ENCODE peak calls at places on chromosomes 13 and 19, in four cellular contexts. One of them, this sample, is unnamed.

GRCh38 chr19:16449330-16449961 is 22.3 kb downstream of the EPS15L1 start:
- DNase-seq in lower leg skin: no peak
- DNase-seq in Calu3: no peak
- DNase-seq in HTR-8/SVneo: no peak
- DNase-seq in this sample: no peak

GRCh38 chr19:52498571-52498970 is 28.9 kb upstream of the ZNF808 start:
- DNase-seq in HTR-8/SVneo: no peak
- DNase-seq in lower leg skin: no peak
- DNase-seq in Calu3: no peak
- DNase-seq in this sample: no peak

GRCh38 chr19:50658438-50659317 is 9.4 kb downstream of the C19orf81 start:
- DNase-seq in HTR-8/SVneo: peak; percentile 96
- DNase-seq in lower leg skin: peak; percentile 19
- DNase-seq in Calu3: no peak
- DNase-seq in this sample: peak; percentile 56

GRCh38 chr13:113508531-113509254 is 18.2 kb upstream of the DCUN1D2 start:
- DNase-seq in lower leg skin: peak; percentile 28
- DNase-seq in HTR-8/SVneo: no peak
- DNase-seq in Calu3: no peak
- DNase-seq in this sample: no peak

GRCh38 chr19:36577271-36577996 is 4.3 kb upstream of the ZNF529 start:
- DNase-seq in Calu3: no peak
- DNase-seq in lower leg skin: no peak
- DNase-seq in HTR-8/SVneo: peak; percentile 13
- DNase-seq in this sample: no peak

GRCh38 chr13:50366488-50367174 is 351.4 kb downstream of the KCNRG start:
- DNase-seq in Calu3: no peak
- DNase-seq in lower leg skin: no peak
- DNase-seq in HTR-8/SVneo: no peak
- DNase-seq in this sample: no peak

GRCh38 chr19:40831502-40832430 is 18.5 kb downstream of the CYP2A6 start:
- DNase-seq in Calu3: peak; percentile 77
- DNase-seq in lower leg skin: peak; percentile 82
- DNase-seq in HTR-8/SVneo: peak; percentile 80
- DNase-seq in this sample: no peak

GRCh38 chr19:20925481-20925880 is 2.4 kb downstream of the ZNF85 start:
- DNase-seq in HTR-8/SVneo: no peak
- DNase-seq in Calu3: no peak
- DNase-seq in lower leg skin: no peak
- DNase-seq in this sample: no peak

GRCh38 chr13:42041684-42042035 is 6.8 kb upstream of the DGKH start:
- DNase-seq in HTR-8/SVneo: peak; percentile 30
- DNase-seq in lower leg skin: peak; percentile 45
- DNase-seq in Calu3: peak; percentile 55
- DNase-seq in this sample: peak; percentile 56

GRCh38 chr19:48064509-48064908 is 20.6 kb upstream of the CABP5 start:
- DNase-seq in HTR-8/SVneo: no peak
- DNase-seq in lower leg skin: no peak
- DNase-seq in Calu3: no peak
- DNase-seq in this sample: no peak

GRCh38 chr13:43159007-43159406 is 135.6 kb downstream of the DNAJC15 start:
- DNase-seq in Calu3: no peak
- DNase-seq in lower leg skin: no peak
- DNase-seq in HTR-8/SVneo: peak; percentile 24
- DNase-seq in this sample: no peak

GRCh38 chr13:37729876-37730275 is 131.3 kb upstream of the POSTN start:
- DNase-seq in HTR-8/SVneo: no peak
- DNase-seq in Calu3: no peak
- DNase-seq in lower leg skin: no peak
- DNase-seq in this sample: no peak

GRCh38 chr13:44507639-44508038 is 68.5 kb downstream of the TSC22D1 start:
- DNase-seq in HTR-8/SVneo: no peak
- DNase-seq in Calu3: no peak
- DNase-seq in lower leg skin: no peak
- DNase-seq in this sample: no peak

GRCh38 chr13:31756346-31756745 is 17.0 kb downstream of the RXFP2 start:
- DNase-seq in lower leg skin: no peak
- DNase-seq in Calu3: no peak
- DNase-seq in HTR-8/SVneo: peak; percentile 49
- DNase-seq in this sample: no peak

GRCh38 chr13:93476175-93476574 is 249.6 kb downstream of the GPC6 start:
- DNase-seq in lower leg skin: no peak
- DNase-seq in HTR-8/SVneo: peak; percentile 13
- DNase-seq in Calu3: no peak
- DNase-seq in this sample: no peak

GRCh38 chr13:24630851-24631341 is 49.3 kb upstream of the ATP12A start:
- DNase-seq in HTR-8/SVneo: no peak
- DNase-seq in Calu3: peak; percentile 65
- DNase-seq in lower leg skin: no peak
- DNase-seq in this sample: no peak

GRCh38 chr13:26529441-26529840 is 28.0 kb upstream of the WASF3 start:
- DNase-seq in HTR-8/SVneo: peak; percentile 34
- DNase-seq in lower leg skin: no peak
- DNase-seq in Calu3: peak; percentile 32
- DNase-seq in this sample: no peak

GRCh38 chr19:11279505-11280236 is 16.3 kb upstream of the TSPAN16 start:
- DNase-seq in Calu3: no peak
- DNase-seq in HTR-8/SVneo: no peak
- DNase-seq in lower leg skin: no peak
- DNase-seq in this sample: no peak

GRCh38 chr13:113077953-113078894 is 27.4 kb upstream of the F7 start:
- DNase-seq in lower leg skin: no peak
- DNase-seq in HTR-8/SVneo: no peak
- DNase-seq in Calu3: no peak
- DNase-seq in this sample: no peak

GRCh38 chr19:49530708-49531107 is 2.9 kb downstream of the RCN3 start:
- DNase-seq in HTR-8/SVneo: no peak
- DNase-seq in Calu3: no peak
- DNase-seq in lower leg skin: no peak
- DNase-seq in this sample: no peak

GRCh38 chr19:3387645-3388589 is 21.5 kb downstream of the NFIC start:
- DNase-seq in lower leg skin: peak; percentile 70
- DNase-seq in Calu3: peak; percentile 80
- DNase-seq in HTR-8/SVneo: no peak
- DNase-seq in this sample: peak; percentile 93

GRCh38 chr19:2777952-2778683 is 5.0 kb downstream of the SGTA start:
- DNase-seq in lower leg skin: no peak
- DNase-seq in Calu3: no peak
- DNase-seq in HTR-8/SVneo: no peak
- DNase-seq in this sample: no peak

GRCh38 chr19:11699931-11700794 is 38.6 kb downstream of the ZNF823 start:
- DNase-seq in HTR-8/SVneo: peak; percentile 51
- DNase-seq in lower leg skin: no peak
- DNase-seq in Calu3: peak; percentile 8
- DNase-seq in this sample: no peak

GRCh38 chr13:72453161-72453560 is 274.3 kb downstream of the MZT1 start:
- DNase-seq in Calu3: no peak
- DNase-seq in HTR-8/SVneo: no peak
- DNase-seq in lower leg skin: no peak
- DNase-seq in this sample: no peak

GRCh38 chr13:87089391-87089790 is 581.8 kb upstream of the SLITRK5 start:
- DNase-seq in HTR-8/SVneo: peak; percentile 19
- DNase-seq in lower leg skin: no peak
- DNase-seq in Calu3: no peak
- DNase-seq in this sample: no peak

GRCh38 chr13:45490068-45490467 is 25.3 kb downstream of the COG3 start:
- DNase-seq in lower leg skin: no peak
- DNase-seq in HTR-8/SVneo: no peak
- DNase-seq in Calu3: peak; percentile 5
- DNase-seq in this sample: no peak

GRCh38 chr19:19171821-19172532 is 1.9 kb upstream of the MEF2B start:
- DNase-seq in Calu3: no peak
- DNase-seq in lower leg skin: no peak
- DNase-seq in HTR-8/SVneo: peak; percentile 50
- DNase-seq in this sample: no peak

GRCh38 chr19:48695743-48696352 is at the start of gene FUT2:
- DNase-seq in Calu3: peak; percentile 80
- DNase-seq in HTR-8/SVneo: no peak
- DNase-seq in lower leg skin: no peak
- DNase-seq in this sample: no peak

GRCh38 chr13:87671031-87671823 is at the start of gene SLITRK5:
- DNase-seq in lower leg skin: no peak
- DNase-seq in HTR-8/SVneo: peak; percentile 50
- DNase-seq in Calu3: no peak
- DNase-seq in this sample: peak; percentile 64

This sample was measured in breast epithelium.